ENCODE peak calls at places on chromosomes 16 and 17, in four cellular contexts. I, Z, F and P are unnamed samples. For H3K4me1, the result is how much of the 10 kb centered on the place peaks cover.

GRCh38 chr16:76796431-76796830 is 394.6 kb upstream of the MON1B start:
- DNase-seq in Z (no peak), F (no peak), I (no peak), P (no peak)

GRCh38 chr17:43772877-43773648 is 5.7 kb downstream of the DUSP3 start:
- DNase-seq in I (peak), Z (no peak), F (no peak), P (no peak)

GRCh38 chr17:12756786-12757185 is 32.5 kb upstream of the ARHGAP44 start:
- DNase-seq in F (no peak), Z (no peak), I (no peak), P (no peak)

GRCh38 chr17:82789806-82790205 is 37.9 kb downstream of the TBCD start:
- DNase-seq in F (no peak), I (no peak), Z (no peak), P (no peak)

GRCh38 chr16:87984868-87985267 is 33.6 kb downstream of the BANP start:
- DNase-seq in Z (no peak), F (no peak), I (no peak), P (no peak)

GRCh38 chr16:84103678-84104077 is 13.1 kb downstream of the MBTPS1 start:
- DNase-seq in Z (no peak), F (no peak), I (no peak), P (no peak)

GRCh38 chr17:19004601-19005441 is at the start of gene FAM83G:
- DNase-seq in I (peak), Z (peak), F (peak), P (peak)

GRCh38 chr16:87178977-87179376 is 138.2 kb downstream of the C16orf95 start:
- DNase-seq in Z (no peak), I (no peak), F (no peak), P (no peak)

GRCh38 chr16:12758031-12758669 is 45.5 kb downstream of the CPPED1 start:
- DNase-seq in I (no peak), F (no peak), Z (no peak), P (peak)

GRCh38 chr17:28174352-28175046 is 132.0 kb downstream of the NLK start:
- DNase-seq in Z (no peak), F (no peak), I (no peak), P (no peak)

GRCh38 chr17:3990391-3991127 is 26.3 kb upstream of the ATP2A3 start:
- DNase-seq in F (no peak), Z (no peak), I (no peak), P (no peak)

GRCh38 chr17:12522743-12523181 is 142.9 kb upstream of the MYOCD start:
- DNase-seq in F (peak), Z (no peak), I (no peak), P (peak)

GRCh38 chr16:87806246-87806607 is 40.4 kb upstream of the KLHDC4 start:
- DNase-seq in F (no peak), Z (no peak), I (no peak), P (peak)

GRCh38 chr17:17462048-17462824 is 14.6 kb upstream of the MED9 start:
- DNase-seq in Z (no peak), F (no peak), I (no peak), P (peak)

GRCh38 chr16:74563828-74564263 is 43.1 kb downstream of the GLG1 start:
- DNase-seq in F (no peak), I (peak), Z (no peak), P (no peak)

DNA sequence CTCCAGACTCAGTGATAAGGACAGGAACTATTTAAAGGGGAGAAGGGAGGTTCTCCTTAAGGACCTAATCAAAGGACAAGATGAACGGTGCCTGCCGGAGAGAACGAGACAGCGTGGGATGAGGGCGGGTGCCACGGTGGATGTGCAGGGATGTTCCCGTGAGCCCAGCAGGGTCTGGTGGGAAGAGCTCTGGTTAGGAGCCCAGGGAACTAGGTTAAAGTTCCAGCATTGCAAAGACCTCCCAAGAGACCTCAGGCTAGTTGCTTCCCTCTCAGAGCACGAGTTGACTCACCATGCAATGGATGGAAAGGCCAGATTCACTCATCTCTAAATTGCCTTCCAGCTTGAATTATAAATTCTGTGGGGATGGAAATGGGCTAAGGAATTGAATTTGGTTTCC is 14.7 kb downstream of the CCR7 start:
- DNase-seq in I (peak), Z (no peak), F (no peak), P (no peak)
- H3K4me1 ChIP-seq in I (half or more), Z (half or more), F (under half), P (half or more)

DNA sequence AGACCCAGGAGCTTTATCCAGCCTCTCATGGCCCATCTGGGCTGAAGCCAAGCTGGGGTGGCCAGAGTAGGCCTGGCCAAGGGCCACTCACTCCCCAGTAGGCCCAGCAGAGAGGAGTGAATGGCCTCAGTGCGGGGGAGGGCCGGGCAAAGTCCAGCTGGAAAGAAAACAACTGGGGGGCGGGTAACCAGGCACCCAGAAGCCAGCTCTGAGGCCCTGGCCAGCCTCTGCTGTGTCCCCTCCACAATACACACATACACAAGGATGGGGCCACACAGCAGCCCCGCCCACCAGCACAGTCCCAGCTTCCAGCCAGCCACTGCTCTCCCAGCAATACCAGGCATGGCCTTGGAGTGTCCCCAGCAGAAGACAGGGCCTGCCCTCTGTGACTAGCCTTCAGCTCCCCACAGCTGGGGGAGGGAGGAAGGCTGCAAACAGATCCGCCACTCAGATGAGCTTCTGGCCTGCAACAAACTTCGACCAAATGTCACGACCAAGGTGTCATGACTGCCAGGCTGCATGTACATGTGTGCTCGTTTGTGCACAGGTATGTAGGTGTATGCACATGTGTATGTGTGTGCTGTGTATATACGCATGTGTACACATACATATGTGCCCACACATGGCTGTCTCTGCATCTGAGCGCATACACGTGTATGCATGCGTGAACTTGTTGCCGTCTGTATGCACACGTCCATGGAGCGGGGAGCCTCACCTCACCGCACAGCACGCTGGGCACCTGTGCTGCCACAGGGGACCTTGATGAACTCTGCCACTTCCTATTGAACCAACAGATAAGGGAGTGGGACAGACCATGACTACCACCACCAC is 5.0 kb downstream of the CARHSP1 start:
- DNase-seq in Z (no peak), I (no peak), F (no peak), P (no peak)
- H3K27ac ChIP-seq in Z (peak), I (no peak), F (no peak), P (no peak)

GRCh38 chr17:77528516-77529327 is 388.0 kb downstream of the SEC14L1 start:
- DNase-seq in I (no peak), Z (no peak), F (no peak), P (no peak)
- H3K4me3 ChIP-seq in I (no peak), Z (no peak), F (no peak), P (no peak)

DNA sequence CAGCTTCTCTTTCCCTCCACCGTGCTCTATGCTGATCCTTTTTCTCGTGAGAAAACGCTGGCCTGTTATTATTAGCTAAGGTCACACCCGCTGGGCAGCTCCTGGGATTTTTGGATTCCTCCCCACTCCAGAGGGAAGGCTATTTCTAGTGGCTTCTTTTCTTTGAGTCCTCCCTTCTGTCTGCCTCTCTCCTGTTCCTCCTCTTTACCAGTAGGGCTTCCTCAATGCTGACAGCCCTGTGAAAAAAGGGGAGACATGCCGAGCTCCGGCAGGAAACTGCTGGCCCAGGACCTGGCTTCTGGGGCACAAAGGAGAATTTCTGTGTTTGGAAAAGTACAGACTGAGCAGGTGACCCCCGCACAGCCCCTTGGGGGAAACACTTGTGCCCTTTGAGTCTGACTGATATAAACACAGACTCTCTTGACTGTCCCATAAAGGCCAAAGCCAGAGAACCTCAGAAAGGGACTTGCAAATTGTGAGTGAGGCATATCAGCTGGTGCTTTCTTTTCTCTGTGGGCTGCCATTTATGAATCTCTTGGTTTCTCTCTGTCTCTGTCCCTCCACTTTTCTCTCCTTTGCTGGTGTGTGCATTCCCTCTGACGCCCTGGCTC is 14.0 kb upstream of the RNF135 start:
- DNase-seq in F (no peak), Z (no peak), I (no peak), P (peak)
- H3K4me1 ChIP-seq in F (under half), Z (under half), I (under half), P (under half)

GRCh38 chr17:14513835-14514234 is 213.0 kb downstream of the HS3ST3B1 start:
- DNase-seq in Z (no peak), F (no peak), I (no peak), P (no peak)
- H3K27ac ChIP-seq in Z (no peak), F (no peak), I (no peak), P (no peak)

GRCh38 chr16:53061701-53062159 is 6.9 kb downstream of the CHD9 start:
- DNase-seq in Z (no peak), I (no peak), F (no peak), P (no peak)
- H3K4me3 ChIP-seq in Z (no peak), I (no peak), F (no peak), P (no peak)

DNA sequence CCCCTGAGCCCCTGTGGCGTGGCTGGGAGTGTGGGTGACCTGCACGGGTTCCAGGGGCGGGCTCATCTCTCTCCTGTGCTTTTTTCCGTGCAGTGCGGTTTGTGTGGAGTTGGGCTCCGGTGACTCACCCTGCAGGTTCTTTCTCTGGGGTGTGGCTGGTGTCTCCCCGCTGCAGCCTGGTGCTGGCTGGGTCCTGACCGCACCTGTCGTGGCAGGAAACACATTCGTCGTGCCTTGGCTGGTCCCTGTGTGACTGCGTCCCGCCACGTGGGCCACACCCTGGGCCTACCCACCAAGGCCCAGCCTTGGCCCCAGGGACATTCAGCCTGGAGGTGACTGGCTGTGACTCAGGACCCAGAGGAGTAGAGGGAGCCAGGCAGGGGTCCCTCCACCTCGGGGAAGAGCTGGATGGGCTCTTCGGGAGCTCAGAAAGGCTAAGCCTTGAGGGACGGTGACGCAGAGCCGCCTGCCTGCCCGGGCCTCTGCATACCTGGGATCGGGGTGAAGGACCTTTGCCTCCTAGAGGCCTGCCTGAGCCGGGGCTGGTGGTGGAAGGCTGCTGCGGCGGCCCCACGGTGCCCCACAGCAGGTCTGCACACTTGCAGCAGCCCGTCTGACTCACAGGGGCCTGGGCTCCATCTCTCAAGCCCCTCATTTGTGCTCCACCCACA is 7.8 kb downstream of the TRAF7 start:
- DNase-seq in F (peak), Z (no peak), I (no peak), P (peak)
- H3K4me1 ChIP-seq in F (under half), Z (under half), I (under half), P (under half)

GRCh38 chr17:61088556-61088955 is 311.1 kb upstream of the TBX2 start:
- DNase-seq in I (no peak), Z (no peak), F (no peak), P (no peak)
- H3K27ac ChIP-seq in I (no peak), Z (no peak), F (no peak), P (no peak)

GRCh38 chr17:7575481-7575883 is 4.0 kb upstream of the CD68 start:
- DNase-seq in F (no peak), I (no peak), Z (no peak), P (no peak)
- H3K4me3 ChIP-seq in F (no peak), I (no peak), Z (peak), P (no peak)

DNA sequence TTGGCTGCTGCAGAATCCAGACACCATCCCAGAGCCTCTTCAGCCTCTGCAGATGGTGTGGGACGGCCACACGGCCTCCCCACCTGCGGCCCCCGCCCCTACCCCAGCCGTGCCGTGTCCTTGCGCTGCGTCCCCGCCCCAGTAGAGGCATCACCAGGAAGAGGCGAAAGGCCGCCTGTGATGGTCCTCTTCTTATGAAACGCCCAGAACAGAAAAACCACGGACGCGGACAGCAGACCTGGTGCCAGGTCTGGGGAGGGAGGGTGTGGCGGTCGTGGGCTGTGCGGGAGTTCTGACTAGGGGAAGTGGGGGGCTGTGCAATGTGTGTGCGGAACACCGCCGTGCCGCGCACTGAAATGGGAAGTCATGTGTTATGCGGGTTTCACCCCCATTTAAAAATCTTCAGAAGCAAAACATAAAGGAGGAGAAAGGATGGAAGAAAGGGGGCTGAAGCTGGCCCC is 25.5 kb downstream of the ACSF3 start:
- DNase-seq in Z (no peak), F (no peak), I (no peak), P (no peak)
- H3K4me1 ChIP-seq in Z (under half), F (under half), I (under half), P (under half)